ENCODE peak calls at places on chromosomes 6 and 20, in four cellular contexts. One of them, this sample, is unnamed. For H3K4me1 and H3K27me3, the result is how much of the 10 kb centered on the place peaks cover.

GRCh38 chr6:35047265-35048011 is 93.7 kb downstream of the TCP11 start:
- DNase-seq in aorta: no peak
- DNase-seq in fibroblast of lung: peak
- DNase-seq in endodermal cell: no peak
- DNase-seq in this sample: no peak

GRCh38 chr20:57476073-57476526 is 48.8 kb downstream of the CTCFL start:
- DNase-seq in fibroblast of lung: no peak
- DNase-seq in endodermal cell: peak
- DNase-seq in aorta: no peak
- DNase-seq in this sample: no peak

GRCh38 chr20:37223053-37223452 is 38.6 kb downstream of the GHRH start:
- DNase-seq in endodermal cell: no peak
- DNase-seq in aorta: no peak
- DNase-seq in fibroblast of lung: peak
- DNase-seq in this sample: peak

GRCh38 chr20:33584976-33585375 is 77.2 kb upstream of the C20orf144 start:
- DNase-seq in aorta: no peak
- DNase-seq in endodermal cell: no peak
- DNase-seq in fibroblast of lung: no peak
- DNase-seq in this sample: peak

GRCh38 chr6:15365273-15365687 is 119.4 kb downstream of the JARID2 start:
- DNase-seq in endodermal cell: peak
- DNase-seq in fibroblast of lung: peak
- DNase-seq in aorta: peak
- DNase-seq in this sample: peak

GRCh38 chr20:25991756-25992130 is 295.1 kb upstream of the ZNF337 start:
- DNase-seq in aorta: no peak
- DNase-seq in endodermal cell: no peak
- DNase-seq in fibroblast of lung: no peak
- DNase-seq in this sample: no peak

GRCh38 chr20:47711046-47711752 is 74.1 kb downstream of the SULF2 start:
- DNase-seq in endodermal cell: no peak
- DNase-seq in fibroblast of lung: no peak
- DNase-seq in aorta: no peak
- DNase-seq in this sample: no peak

GRCh38 chr6:113122060-113122459 is 735.1 kb upstream of the MARCKS start:
- DNase-seq in endodermal cell: peak
- DNase-seq in aorta: no peak
- DNase-seq in fibroblast of lung: peak
- DNase-seq in this sample: peak

GRCh38 chr6:54533567-54533966 is 225.3 kb downstream of the TINAG start:
- DNase-seq in endodermal cell: peak
- DNase-seq in aorta: no peak
- DNase-seq in fibroblast of lung: no peak
- DNase-seq in this sample: no peak

GRCh38 chr20:23205656-23206055 is 119.5 kb upstream of the CD93 start:
- DNase-seq in fibroblast of lung: peak
- DNase-seq in endodermal cell: peak
- DNase-seq in aorta: peak
- DNase-seq in this sample: peak

GRCh38 chr6:167776906-167777645 is 49.6 kb upstream of the AFDN start:
- DNase-seq in fibroblast of lung: no peak
- DNase-seq in aorta: no peak
- DNase-seq in endodermal cell: peak
- DNase-seq in this sample: no peak

GRCh38 chr6:125154184-125155135 is 887 bp downstream of the TPD52L1 start:
- DNase-seq in endodermal cell: peak
- DNase-seq in aorta: peak
- DNase-seq in fibroblast of lung: no peak
- DNase-seq in this sample: peak

GRCh38 chr20:41213150-41213820 is 75.9 kb downstream of the PLCG1 start:
- DNase-seq in endodermal cell: no peak
- DNase-seq in aorta: no peak
- DNase-seq in fibroblast of lung: peak
- DNase-seq in this sample: peak

GRCh38 chr6:2245954-2246863 is 804 bp upstream of the GMDS start:
- DNase-seq in aorta: peak
- DNase-seq in endodermal cell: peak
- DNase-seq in fibroblast of lung: peak
- DNase-seq in this sample: peak

GRCh38 chr6:21958428-21958827 is 338.4 kb downstream of the PRL start:
- DNase-seq in fibroblast of lung: no peak
- DNase-seq in endodermal cell: no peak
- DNase-seq in aorta: no peak
- DNase-seq in this sample: no peak

GRCh38 chr20:50111120-50111828 is 1.7 kb downstream of the UBE2V1 start:
- DNase-seq in aorta: no peak
- DNase-seq in fibroblast of lung: no peak
- DNase-seq in endodermal cell: no peak
- DNase-seq in this sample: peak

GRCh38 chr6:161076211-161076677 is 84.7 kb downstream of the MAP3K4 start:
- DNase-seq in aorta: no peak
- DNase-seq in endodermal cell: no peak
- DNase-seq in fibroblast of lung: no peak
- DNase-seq in this sample: no peak

GRCh38 chr6:111427341-111428116 is 55.5 kb downstream of the REV3L start:
- DNase-seq in endodermal cell: no peak
- DNase-seq in fibroblast of lung: peak
- DNase-seq in aorta: no peak
- DNase-seq in this sample: peak

GRCh38 chr6:113858067-113858604 is 991 bp downstream of the MARCKS start:
- DNase-seq in aorta: peak
- DNase-seq in endodermal cell: peak
- DNase-seq in fibroblast of lung: peak
- DNase-seq in this sample: peak

GRCh38 chr6:148323344-148323743 is 19.3 kb upstream of the SASH1 start:
- DNase-seq in endodermal cell: no peak
- DNase-seq in aorta: no peak
- DNase-seq in fibroblast of lung: no peak
- DNase-seq in this sample: peak

GRCh38 chr6:169621311-169621710 is 80.5 kb downstream of the WDR27 start:
- DNase-seq in endodermal cell: no peak
- DNase-seq in aorta: no peak
- DNase-seq in fibroblast of lung: no peak
- DNase-seq in this sample: no peak
- H3K27ac ChIP-seq in endodermal cell: no peak
- H3K27ac ChIP-seq in aorta: no peak
- H3K27ac ChIP-seq in fibroblast of lung: no peak
- H3K27ac ChIP-seq in this sample: no peak

GRCh38 chr20:5770987-5771318 is 20.8 kb downstream of the SHLD1 start:
- DNase-seq in endodermal cell: no peak
- DNase-seq in aorta: no peak
- DNase-seq in fibroblast of lung: no peak
- DNase-seq in this sample: no peak
- H3K4me1 ChIP-seq in endodermal cell: under half
- H3K4me1 ChIP-seq in aorta: under half
- H3K4me1 ChIP-seq in fibroblast of lung: under half
- H3K4me1 ChIP-seq in this sample: under half

GRCh38 chr20:61874421-61875068 is 191.1 kb downstream of the TAF4 start:
- DNase-seq in endodermal cell: peak
- DNase-seq in aorta: no peak
- DNase-seq in fibroblast of lung: peak
- DNase-seq in this sample: peak
- H3K27me3 ChIP-seq in endodermal cell: under half
- H3K27me3 ChIP-seq in aorta: under half
- H3K27me3 ChIP-seq in fibroblast of lung: under half
- H3K27me3 ChIP-seq in this sample: half or more

DNA sequence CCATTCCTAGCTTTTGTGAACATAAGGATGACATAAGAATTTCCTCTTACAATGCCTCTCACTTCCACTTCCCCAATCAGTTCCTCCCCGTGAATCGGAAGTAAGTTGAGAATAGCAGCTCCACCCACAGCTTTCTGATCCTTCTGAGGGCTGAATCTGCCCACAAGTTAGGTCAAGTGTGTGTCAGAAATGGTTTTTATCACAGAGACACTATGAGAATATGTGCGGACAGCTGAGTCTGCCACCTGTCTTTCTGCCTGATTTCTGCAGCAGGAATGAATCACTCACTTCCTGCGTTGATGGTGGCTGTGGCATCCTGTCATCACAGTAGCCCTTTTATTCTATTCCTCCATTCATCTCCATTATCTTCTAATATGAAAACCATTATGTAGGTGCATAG is 70.2 kb downstream of the RIN2 start:
- DNase-seq in endodermal cell: no peak
- DNase-seq in fibroblast of lung: peak
- DNase-seq in aorta: no peak
- DNase-seq in this sample: peak
- H3K27ac ChIP-seq in endodermal cell: no peak
- H3K27ac ChIP-seq in fibroblast of lung: no peak
- H3K27ac ChIP-seq in aorta: no peak
- H3K27ac ChIP-seq in this sample: peak

GRCh38 chr20:370151-370600 is 10.4 kb upstream of the TRIB3 start:
- DNase-seq in endodermal cell: no peak
- DNase-seq in fibroblast of lung: no peak
- DNase-seq in aorta: no peak
- DNase-seq in this sample: peak

GRCh38 chr20:370977-371754 is 9.4 kb upstream of the TRIB3 start:
- DNase-seq in fibroblast of lung: no peak
- DNase-seq in endodermal cell: no peak
- DNase-seq in aorta: no peak
- DNase-seq in this sample: peak

GRCh38 chr20:367486-367887 is 13.1 kb upstream of the TRIB3 start:
- DNase-seq in aorta: no peak
- DNase-seq in endodermal cell: no peak
- DNase-seq in fibroblast of lung: no peak
- DNase-seq in this sample: no peak

GRCh38 chr20:366719-367485 is 13.7 kb upstream of the TRIB3 start:
- DNase-seq in fibroblast of lung: no peak
- DNase-seq in endodermal cell: no peak
- DNase-seq in aorta: no peak
- DNase-seq in this sample: no peak

GRCh38 chr20:368915-369314 is 11.6 kb upstream of the TRIB3 start:
- DNase-seq in fibroblast of lung: no peak
- DNase-seq in aorta: no peak
- DNase-seq in endodermal cell: no peak
- DNase-seq in this sample: no peak
- H3K4me1 ChIP-seq in fibroblast of lung: under half
- H3K4me1 ChIP-seq in aorta: under half
- H3K4me1 ChIP-seq in endodermal cell: under half
- H3K4me1 ChIP-seq in this sample: half or more

GRCh38 chr6:41442800-41443501 is 103.2 kb upstream of the FOXP4 start:
- DNase-seq in fibroblast of lung: peak
- DNase-seq in endodermal cell: peak
- DNase-seq in aorta: peak
- DNase-seq in this sample: no peak

GRCh38 chr6:41443616-41444525 is 102.3 kb upstream of the FOXP4 start:
- DNase-seq in endodermal cell: no peak
- DNase-seq in aorta: no peak
- DNase-seq in fibroblast of lung: peak
- DNase-seq in this sample: no peak

GRCh38 chr6:41440958-41441357 is 105.2 kb upstream of the FOXP4 start:
- DNase-seq in aorta: no peak
- DNase-seq in fibroblast of lung: no peak
- DNase-seq in endodermal cell: no peak
- DNase-seq in this sample: no peak

GRCh38 chr6:41439524-41440418 is 104.4 kb downstream of the NCR2 start:
- DNase-seq in fibroblast of lung: no peak
- DNase-seq in aorta: no peak
- DNase-seq in endodermal cell: no peak
- DNase-seq in this sample: no peak

GRCh38 chr6:41441598-41442205 is 104.5 kb upstream of the FOXP4 start:
- DNase-seq in aorta: no peak
- DNase-seq in fibroblast of lung: no peak
- DNase-seq in endodermal cell: no peak
- DNase-seq in this sample: no peak
- H3K27me3 ChIP-seq in aorta: under half
- H3K27me3 ChIP-seq in fibroblast of lung: under half
- H3K27me3 ChIP-seq in endodermal cell: under half
- H3K27me3 ChIP-seq in this sample: half or more

GRCh38 chr6:41639556-41640371 is 1.5 kb downstream of the MDFI start:
- DNase-seq in fibroblast of lung: no peak
- DNase-seq in endodermal cell: peak
- DNase-seq in aorta: no peak
- DNase-seq in this sample: no peak

GRCh38 chr6:41638801-41639555 is 710 bp downstream of the MDFI start:
- DNase-seq in fibroblast of lung: peak
- DNase-seq in endodermal cell: peak
- DNase-seq in aorta: no peak
- DNase-seq in this sample: no peak

GRCh38 chr6:41641352-41641925 is 3.2 kb downstream of the MDFI start:
- DNase-seq in aorta: no peak
- DNase-seq in endodermal cell: no peak
- DNase-seq in fibroblast of lung: no peak
- DNase-seq in this sample: no peak

GRCh38 chr6:41642090-41642959 is 4.1 kb downstream of the MDFI start:
- DNase-seq in fibroblast of lung: no peak
- DNase-seq in endodermal cell: no peak
- DNase-seq in aorta: no peak
- DNase-seq in this sample: no peak

GRCh38 chr6:41640436-41640835 is 2.2 kb downstream of the MDFI start:
- DNase-seq in endodermal cell: peak
- DNase-seq in fibroblast of lung: no peak
- DNase-seq in aorta: no peak
- DNase-seq in this sample: no peak
- H3K27ac ChIP-seq in endodermal cell: no peak
- H3K27ac ChIP-seq in fibroblast of lung: no peak
- H3K27ac ChIP-seq in aorta: no peak
- H3K27ac ChIP-seq in this sample: no peak

GRCh38 chr6:6612308-6612707 is 23.8 kb downstream of the LY86 start:
- DNase-seq in endodermal cell: no peak
- DNase-seq in aorta: no peak
- DNase-seq in fibroblast of lung: no peak
- DNase-seq in this sample: no peak
- H3K4me1 ChIP-seq in endodermal cell: under half
- H3K4me1 ChIP-seq in aorta: under half
- H3K4me1 ChIP-seq in fibroblast of lung: under half
- H3K4me1 ChIP-seq in this sample: under half

GRCh38 chr6:50714487-50715379 is 1.4 kb downstream of the TFAP2D start:
- DNase-seq in fibroblast of lung: no peak
- DNase-seq in endodermal cell: peak
- DNase-seq in aorta: no peak
- DNase-seq in this sample: no peak
- H3K27me3 ChIP-seq in fibroblast of lung: under half
- H3K27me3 ChIP-seq in endodermal cell: half or more
- H3K27me3 ChIP-seq in aorta: under half
- H3K27me3 ChIP-seq in this sample: half or more

DNA sequence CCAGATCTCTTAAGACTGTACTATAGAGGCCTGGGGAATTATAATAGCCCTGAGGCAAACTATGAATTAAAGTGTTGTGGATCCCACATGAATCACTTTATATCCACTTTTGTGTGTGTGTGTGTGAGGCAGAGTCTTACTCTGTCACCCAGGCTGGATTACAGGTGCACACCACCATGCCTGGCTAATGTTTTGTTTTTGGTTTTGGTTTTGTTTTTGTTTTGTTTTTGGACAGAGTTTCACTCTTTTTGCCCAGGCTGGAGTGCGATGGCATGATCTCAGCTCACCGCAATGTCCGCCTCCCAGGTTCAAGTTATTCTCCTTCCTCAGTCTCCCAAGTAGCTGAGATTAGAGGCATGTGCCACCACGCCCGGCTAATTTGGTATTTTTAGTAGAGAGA is 32.2 kb upstream of the MICB start:
- DNase-seq in aorta: no peak
- DNase-seq in endodermal cell: no peak
- DNase-seq in fibroblast of lung: no peak
- DNase-seq in this sample: no peak
- H3K27ac ChIP-seq in aorta: no peak
- H3K27ac ChIP-seq in endodermal cell: no peak
- H3K27ac ChIP-seq in fibroblast of lung: no peak
- H3K27ac ChIP-seq in this sample: no peak

This sample was measured in PC-3.